ENCODE peak calls at places on chromosome 18, in four cellular contexts. Q is A549, X is HCT116, M is H1. Z is an unnamed sample.

GRCh38 chr18:42614619-42615293 is 500.7 kb downstream of the RIT2 start:
- DNase-seq in Q (no peak), X (no peak), M (no peak), Z (no peak)

GRCh38 chr18:49784427-49785185 is 28.7 kb downstream of the ACAA2 start:
- DNase-seq in Q (no peak), X (no peak), M (no peak), Z (no peak)

GRCh38 chr18:10989486-10989885 is 159.9 kb downstream of the PIEZO2 start:
- DNase-seq in Q (no peak), X (no peak), M (no peak), Z (no peak)

GRCh38 chr18:68454511-68455228 is 260.2 kb downstream of the TMX3 start:
- DNase-seq in Q (no peak), X (no peak), M (no peak), Z (no peak)

GRCh38 chr18:34223893-34224422 is 755 bp downstream of the NOL4 start:
- DNase-seq in Q (no peak), X (no peak), M (peak), Z (no peak)

GRCh38 chr18:76984193-76985155 is 148.1 kb downstream of the MBP start:
- DNase-seq in Q (no peak), X (no peak), M (peak), Z (no peak)

GRCh38 chr18:79899609-79900435 is 51.6 kb downstream of the SLC66A2 start:
- DNase-seq in Q (no peak), X (no peak), M (peak), Z (no peak)

GRCh38 chr18:37176307-37176934 is 347.5 kb downstream of the KIAA1328 start:
- DNase-seq in Q (no peak), X (no peak), M (no peak), Z (no peak)

GRCh38 chr18:27017901-27018500 is 152.5 kb upstream of the AQP4 start:
- DNase-seq in Q (peak), X (no peak), M (no peak), Z (peak)

GRCh38 chr18:22136395-22136794 is 33.0 kb upstream of the GATA6 start:
- DNase-seq in Q (peak), X (no peak), M (no peak), Z (no peak)

GRCh38 chr18:42086288-42086687 is 131.3 kb downstream of the PIK3C3 start:
- DNase-seq in Q (no peak), X (no peak), M (no peak), Z (no peak)

GRCh38 chr18:8705280-8705940 is at the start of gene MTCL1:
- DNase-seq in Q (peak), X (no peak), M (peak), Z (peak)

GRCh38 chr18:39835303-39836030 is 2119.6 kb upstream of the PIK3C3 start:
- DNase-seq in Q (peak), X (no peak), M (no peak), Z (no peak)

GRCh38 chr18:3402962-3403585 is 46.9 kb upstream of the TGIF1 start:
- DNase-seq in Q (peak), X (no peak), M (no peak), Z (no peak)

GRCh38 chr18:22603902-22604301 is 186.2 kb upstream of the CTAGE1 start:
- DNase-seq in Q (no peak), X (no peak), M (no peak), Z (no peak)

GRCh38 chr18:3921826-3922225 is 471.9 kb downstream of the TGIF1 start:
- DNase-seq in Q (no peak), X (no peak), M (no peak), Z (no peak)

GRCh38 chr18:73683618-73684238 is 463.9 kb downstream of the FBXO15 start:
- DNase-seq in Q (no peak), X (no peak), M (no peak), Z (no peak)

GRCh38 chr18:31101148-31102019 is 837 bp downstream of the DSC2 start:
- DNase-seq in Q (peak), X (no peak), M (peak), Z (peak)

GRCh38 chr18:76932026-76932819 is 109.9 kb downstream of the ZNF236 start:
- DNase-seq in Q (no peak), X (no peak), M (no peak), Z (no peak)

GRCh38 chr18:9475643-9476580 is 599 bp downstream of the RALBP1 start:
- DNase-seq in Q (no peak), X (no peak), M (no peak), Z (peak)

GRCh38 chr18:22899421-22899820 is 33.7 kb upstream of the RBBP8 start:
- DNase-seq in Q (no peak), X (no peak), M (no peak), Z (no peak)

GRCh38 chr18:9280854-9281253 is 53.7 kb upstream of the TWSG1 start:
- DNase-seq in Q (no peak), X (no peak), M (no peak), Z (no peak)

GRCh38 chr18:25826377-25826776 is 264.0 kb downstream of the SS18 start:
- DNase-seq in Q (no peak), X (no peak), M (no peak), Z (no peak)

GRCh38 chr18:74460825-74461224 is 3.7 kb upstream of the DIPK1C start:
- DNase-seq in Q (no peak), X (no peak), M (no peak), Z (no peak)

GRCh38 chr18:68426731-68427315 is 288.1 kb downstream of the TMX3 start:
- DNase-seq in Q (no peak), X (no peak), M (no peak), Z (no peak)

GRCh38 chr18:3855961-3856360 is 406.0 kb downstream of the TGIF1 start:
- DNase-seq in Q (no peak), X (no peak), M (no peak), Z (no peak)

GRCh38 chr18:23113576-23113975 is 21.7 kb upstream of the CABLES1 start:
- DNase-seq in Q (no peak), X (no peak), M (no peak), Z (no peak)

GRCh38 chr18:79797518-79798345 is at the start of gene KCNG2:
- DNase-seq in Q (peak), X (no peak), M (peak), Z (peak)

GRCh38 chr18:24875286-24875685 is 414.8 kb downstream of the HRH4 start:
- DNase-seq in Q (no peak), X (no peak), M (no peak), Z (no peak)

GRCh38 chr18:79587298-79588125 is 92.1 kb upstream of the CTDP1 start:
- DNase-seq in Q (no peak), X (no peak), M (no peak), Z (no peak)

GRCh38 chr18:7000484-7001096 is 117.0 kb downstream of the LAMA1 start:
- DNase-seq in Q (no peak), X (no peak), M (no peak), Z (peak)

GRCh38 chr18:79402977-79403722 is 7.4 kb downstream of the NFATC1 start:
- DNase-seq in Q (no peak), X (no peak), M (no peak), Z (no peak)

GRCh38 chr18:395481-396250 is 104.8 kb downstream of the COLEC12 start:
- DNase-seq in Q (no peak), X (no peak), M (no peak), Z (no peak)

GRCh38 chr18:11946756-11947155 is 34.6 kb upstream of the IMPA2 start:
- DNase-seq in Q (no peak), X (no peak), M (no peak), Z (peak)

GRCh38 chr18:500556-501405 is at the start of gene COLEC12:
- DNase-seq in Q (no peak), X (no peak), M (peak), Z (no peak)

GRCh38 chr18:50875966-50876536 is 2.9 kb upstream of the ME2 start:
- DNase-seq in Q (no peak), X (no peak), M (no peak), Z (no peak)

GRCh38 chr18:73782405-73782804 is 365.2 kb downstream of the FBXO15 start:
- DNase-seq in Q (no peak), X (no peak), M (no peak), Z (no peak)

GRCh38 chr18:63578357-63578958 is 8.7 kb upstream of the SERPINB13 start:
- DNase-seq in Q (peak), X (peak), M (peak), Z (peak)

GRCh38 chr18:48218285-48219022 is 190.7 kb downstream of the ZBTB7C start:
- DNase-seq in Q (no peak), X (no peak), M (no peak), Z (no peak)

GRCh38 chr18:57961876-57962505 is 82.0 kb upstream of the NEDD4L start:
- DNase-seq in Q (no peak), X (no peak), M (no peak), Z (no peak)
- TF ChIP-seq MAX in Q (no peak), X (no peak), M (no peak), Z (no peak)

GRCh38 chr18:45110577-45111506 is 430.2 kb downstream of the SETBP1 start:
- DNase-seq in Q (no peak), X (no peak), M (no peak), Z (no peak)
- H3K4me3 ChIP-seq in Q (no peak), X (no peak), M (no peak), Z (no peak)

GRCh38 chr18:59783138-59783537 is 85.9 kb upstream of the CCBE1 start:
- DNase-seq in Q (peak), X (peak), M (peak), Z (peak)
- TF ChIP-seq MAX in Q (no peak), X (no peak), M (no peak), Z (no peak)

DNA sequence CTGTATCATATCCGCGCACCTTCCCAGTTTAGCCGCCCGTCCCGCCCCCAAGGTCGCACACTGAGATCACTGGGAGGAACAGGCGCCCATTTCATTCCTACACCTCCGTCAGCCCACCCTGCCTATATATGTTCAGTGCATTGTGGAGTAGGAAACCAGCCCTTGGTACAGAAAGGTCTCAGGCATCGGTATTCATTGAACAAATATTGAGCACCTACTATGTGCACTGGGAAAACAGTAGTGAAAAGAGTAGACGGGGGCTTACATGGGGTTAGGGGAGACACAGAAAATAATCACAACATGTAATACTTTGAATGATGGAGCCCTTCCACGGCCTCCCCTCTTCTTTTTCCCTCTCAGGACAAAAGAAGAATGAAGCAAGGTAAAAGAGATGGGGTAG is 760 bp upstream of the FECH start:
- DNase-seq in Q (no peak), X (no peak), M (no peak), Z (no peak)
- H3K4me3 ChIP-seq in Q (no peak), X (peak), M (peak), Z (no peak)

GRCh38 chr18:28541276-28541930 is 364.5 kb upstream of the CDH2 start:
- DNase-seq in Q (no peak), X (no peak), M (no peak), Z (no peak)
- TF ChIP-seq MAX in Q (no peak), X (no peak), M (no peak), Z (no peak)

GRCh38 chr18:70279470-70279869 is 9.4 kb upstream of the SOCS6 start:
- DNase-seq in Q (no peak), X (no peak), M (no peak), Z (no peak)

GRCh38 chr18:70284976-70285610 is 3.8 kb upstream of the SOCS6 start:
- DNase-seq in Q (no peak), X (no peak), M (no peak), Z (peak)

GRCh38 chr18:70276416-70277145 is 12.3 kb upstream of the SOCS6 start:
- DNase-seq in Q (no peak), X (no peak), M (no peak), Z (no peak)

GRCh38 chr18:70280007-70280925 is 8.6 kb upstream of the SOCS6 start:
- DNase-seq in Q (peak), X (peak), M (no peak), Z (no peak)
- H3K4me3 ChIP-seq in Q (no peak), X (no peak), M (no peak), Z (no peak)

GRCh38 chr18:46199515-46200147 is 95.4 kb downstream of the HAUS1 start:
- DNase-seq in Q (peak), X (peak), M (no peak), Z (no peak)
- TF ChIP-seq MAX in Q (no peak), X (no peak), M (no peak), Z (no peak)

GRCh38 chr18:32383040-32383819 is 87.5 kb downstream of the GAREM1 start:
- DNase-seq in Q (peak), X (peak), M (no peak), Z (no peak)
- H3K4me3 ChIP-seq in Q (no peak), X (no peak), M (no peak), Z (no peak)

GRCh38 chr18:55337153-55337552 is 250.8 kb downstream of the TCF4 start:
- DNase-seq in Q (no peak), X (no peak), M (no peak), Z (no peak)

GRCh38 chr18:55337908-55338521 is 250.0 kb downstream of the TCF4 start:
- DNase-seq in Q (no peak), X (no peak), M (no peak), Z (no peak)

GRCh38 chr18:55331301-55331700 is 256.7 kb downstream of the TCF4 start:
- DNase-seq in Q (no peak), X (no peak), M (no peak), Z (no peak)

GRCh38 chr18:55338955-55339662 is 248.9 kb downstream of the TCF4 start:
- DNase-seq in Q (no peak), X (no peak), M (no peak), Z (peak)

DNA sequence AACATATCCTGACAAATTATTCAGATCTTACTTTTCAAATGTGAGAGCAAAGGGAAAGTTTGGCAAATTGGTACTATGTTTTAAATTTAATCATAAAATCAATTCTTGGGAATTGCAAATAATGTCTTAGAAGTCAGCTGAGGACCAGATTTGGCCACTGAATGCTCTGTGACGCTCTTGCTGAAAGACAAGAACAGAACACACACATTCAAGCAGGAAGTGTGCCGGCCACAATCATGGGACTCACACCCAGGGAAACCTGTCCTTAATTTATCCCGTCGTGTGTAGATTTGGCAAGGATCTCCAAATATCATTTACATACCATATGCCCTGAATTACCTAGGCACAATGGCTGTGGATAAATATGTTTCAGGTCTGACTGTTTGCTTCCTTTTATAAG is 253.1 kb downstream of the TCF4 start:
- DNase-seq in Q (no peak), X (no peak), M (no peak), Z (no peak)
- TF ChIP-seq MAX in Q (no peak), X (no peak), M (no peak), Z (no peak)

Z was measured in NB4.